ENCODE peak calls at places on chromosomes 4 and X, in eight cellular contexts. S is naive thymus-derived CD4-positive, alpha-beta T cell; Z is progenitor cell of endocrine pancreas; L is stimulated activated CD8-positive, alpha-beta memory T cell treated with anti-CD3 and anti-CD28 coated beads, Interleukin-15, amount 100 ng/mL, for 24 hours; U is IMR-90; Y is AG10803; R is NCI-H1694 treated with DMSO at 0.1 percent for 48 hours; P is RPMI7951. N is an unnamed sample.
A peak's percentile ranks its signal among the peaks of the same experiment; 100 is the strongest.

GRCh38 chrX:129979207-129979920 is 3.1 kb upstream of the BCORL1 start:
- DNase-seq in P (no peak), U (no peak), L (no peak), R (no peak), S (no peak), Y (no peak), Z (peak; percentile 10), N (no peak)

GRCh38 chrX:140723251-140723650 is 13.7 kb downstream of the LINC00632 start:
- DNase-seq in U (peak; percentile 19), P (peak; percentile 9), S (no peak), R (no peak), L (no peak), Y (peak; percentile 18), Z (no peak), N (no peak)

GRCh38 chrX:153723351-153724251 is 586 bp downstream of the BCAP31 start:
- DNase-seq in Z (peak; percentile 24), S (peak; percentile 65), U (peak; percentile 37), Y (peak; percentile 42), R (peak; percentile 35), P (peak; percentile 32), L (no peak), N (peak; percentile 53)

GRCh38 chr4:118351851-118352827 is 664 bp downstream of the PRSS12 start:
- DNase-seq in U (peak; percentile 59), S (peak; percentile 9), Y (no peak), Z (peak; percentile 41), L (no peak), R (no peak), P (peak; percentile 11), N (peak; percentile 78)

GRCh38 chrX:96929036-96929435 is 45.3 kb downstream of the RPA4 start:
- DNase-seq in P (no peak), U (no peak), Z (no peak), S (no peak), Y (no peak), L (no peak), R (peak; percentile 80), N (no peak)

GRCh38 chr4:111494471-111494870 is 650.8 kb upstream of the FAM241A start:
- DNase-seq in L (no peak), Y (peak; percentile 65), U (peak; percentile 13), R (no peak), Z (no peak), P (no peak), S (no peak), N (no peak)

GRCh38 chr4:173371292-173372192 is 788 bp downstream of the SAP30 start:
- DNase-seq in U (peak; percentile 69), L (peak; percentile 10), R (peak; percentile 46), Y (peak; percentile 74), Z (peak; percentile 38), S (peak; percentile 45), P (peak; percentile 78), N (peak; percentile 81)

GRCh38 chr4:183182873-183183725 is 84.0 kb downstream of the WWC2 start:
- DNase-seq in Z (no peak), U (peak; percentile 91), L (no peak), P (peak; percentile 89), R (no peak), Y (peak; percentile 83), S (no peak), N (peak; percentile 73)

GRCh38 chr4:21858971-21859370 is 89.6 kb downstream of the KCNIP4 start:
- DNase-seq in Y (no peak), U (peak; percentile 60), P (peak; percentile 3), L (no peak), R (no peak), S (no peak), Z (no peak), N (no peak)

GRCh38 chr4:186368291-186368690 is 102.3 kb downstream of the F11 start:
- DNase-seq in Y (no peak), R (no peak), Z (no peak), U (no peak), L (no peak), P (no peak), S (no peak), N (no peak)

N was measured in HAP-1.